ENCODE peak calls at places on chromosomes 12 and 14, in eight cellular contexts. P, T, X, H, S, W, R and A are unnamed samples.
A peak's percentile ranks its signal among the peaks of the same experiment; 100 is the strongest.

GRCh38 chr12:121284551-121285390 is 11.7 kb downstream of the CAMKK2 start:
- DNase-seq in P (peak; percentile 31), T (no peak), X (no peak), H (no peak), S (no peak), W (no peak), R (no peak), A (peak; percentile 39)

GRCh38 chr12:22340143-22340542 is 5.6 kb upstream of the ST8SIA1 start:
- DNase-seq in P (no peak), T (peak; percentile 62), X (no peak), H (no peak), S (no peak), W (no peak), R (no peak), A (no peak)

GRCh38 chr12:121926874-121927706 is 8.7 kb downstream of the CFAP251 start:
- DNase-seq in P (no peak), T (no peak), X (no peak), H (no peak), S (peak; percentile 52), W (no peak), R (no peak), A (no peak)

GRCh38 chr14:60116181-60116580 is 24.5 kb downstream of the PCNX4 start:
- DNase-seq in P (no peak), T (no peak), X (no peak), H (no peak), S (no peak), W (no peak), R (no peak), A (peak; percentile 12)

GRCh38 chr12:57735952-57736742 is 2.4 kb downstream of the AGAP2 start:
- DNase-seq in P (peak; percentile 34), T (no peak), X (peak; percentile 29), H (no peak), S (no peak), W (peak; percentile 61), R (peak; percentile 69), A (no peak)

GRCh38 chr14:73462078-73462715 is 3.9 kb upstream of the NUMB start:
- DNase-seq in P (peak; percentile 43), T (peak; percentile 69), X (peak; percentile 67), H (no peak), S (no peak), W (peak; percentile 39), R (peak; percentile 70), A (peak; percentile 87)

GRCh38 chr14:99579903-99580570 is 24.0 kb downstream of the CCDC85C start:
- DNase-seq in P (no peak), T (peak; percentile 70), X (peak; percentile 45), H (no peak), S (no peak), W (no peak), R (no peak), A (peak; percentile 76)

GRCh38 chr14:79629891-79630560 is 581.3 kb downstream of the DIO2 start:
- DNase-seq in P (no peak), T (no peak), X (peak; percentile 7), H (no peak), S (no peak), W (no peak), R (no peak), A (no peak)

GRCh38 chr12:12510141-12510540 is 52.5 kb downstream of the DUSP16 start:
- DNase-seq in P (peak; percentile 83), T (no peak), X (peak; percentile 31), H (no peak), S (no peak), W (no peak), R (no peak), A (peak; percentile 39)

GRCh38 chr14:20278414-20278813 is 27.3 kb downstream of the TTC5 start:
- DNase-seq in P (peak; percentile 31), T (peak; percentile 50), X (peak; percentile 60), H (no peak), S (no peak), W (peak; percentile 26), R (peak; percentile 57), A (peak; percentile 4)

GRCh38 chr14:86708846-86709339 is 1178.9 kb downstream of the FLRT2 start:
- DNase-seq in P (no peak), T (no peak), X (no peak), H (no peak), S (no peak), W (no peak), R (no peak), A (no peak)

GRCh38 chr14:105839425-105840265 is 313.3 kb downstream of the TMEM121 start:
- DNase-seq in P (no peak), T (no peak), X (no peak), H (no peak), S (no peak), W (no peak), R (no peak), A (no peak)

GRCh38 chr12:42213023-42213422 is 25.0 kb downstream of the YAF2 start:
- DNase-seq in P (peak; percentile 19), T (no peak), X (peak; percentile 20), H (no peak), S (no peak), W (no peak), R (no peak), A (peak; percentile 4)

GRCh38 chr14:63891148-63891964 is 38.6 kb downstream of the SYNE2 start:
- DNase-seq in P (no peak), T (no peak), X (peak; percentile 41), H (no peak), S (no peak), W (peak; percentile 16), R (no peak), A (peak; percentile 14)

GRCh38 chr14:102544034-102544744 is 34.6 kb upstream of the ANKRD9 start:
- DNase-seq in P (no peak), T (no peak), X (no peak), H (no peak), S (no peak), W (no peak), R (no peak), A (no peak)

GRCh38 chr12:77925536-77926108 is 94.9 kb downstream of the NAV3 start:
- DNase-seq in P (peak; percentile 96), T (peak; percentile 55), X (peak; percentile 97), H (peak; percentile 94), S (peak; percentile 92), W (peak; percentile 41), R (peak; percentile 56), A (peak; percentile 95)

GRCh38 chr12:2958432-2959193 is 584 bp upstream of the TEAD4 start:
- DNase-seq in P (peak; percentile 72), T (peak; percentile 72), X (peak; percentile 65), H (no peak), S (peak; percentile 18), W (peak; percentile 72), R (peak; percentile 84), A (peak; percentile 60)

GRCh38 chr14:66117600-66117999 is 368.6 kb upstream of the CCDC196 start:
- DNase-seq in P (peak; percentile 67), T (no peak), X (peak; percentile 77), H (peak; percentile 5), S (no peak), W (no peak), R (no peak), A (peak; percentile 77)

GRCh38 chr14:102262894-102263462 is 42.0 kb downstream of the MOK start:
- DNase-seq in P (peak; percentile 55), T (no peak), X (peak; percentile 57), H (no peak), S (no peak), W (no peak), R (no peak), A (peak; percentile 43)

GRCh38 chr14:31159682-31160296 is 47.8 kb downstream of the HECTD1 start:
- DNase-seq in P (peak; percentile 65), T (no peak), X (no peak), H (no peak), S (no peak), W (no peak), R (no peak), A (peak; percentile 52)

GRCh38 chr12:7503686-7504085 is at the start of gene CD163:
- DNase-seq in P (peak; percentile 12), T (no peak), X (no peak), H (no peak), S (no peak), W (no peak), R (no peak), A (no peak)
- H3K4me3 ChIP-seq in P (no peak within 1 kb of the TSS), T (peak within 1 kb of the TSS; percentile 29), X (no peak within 1 kb of the TSS), H (no peak within 1 kb of the TSS), S (no peak within 1 kb of the TSS), W (peak within 1 kb of the TSS; percentile 6), R (no peak within 1 kb of the TSS), A (no peak within 1 kb of the TSS)

DNA sequence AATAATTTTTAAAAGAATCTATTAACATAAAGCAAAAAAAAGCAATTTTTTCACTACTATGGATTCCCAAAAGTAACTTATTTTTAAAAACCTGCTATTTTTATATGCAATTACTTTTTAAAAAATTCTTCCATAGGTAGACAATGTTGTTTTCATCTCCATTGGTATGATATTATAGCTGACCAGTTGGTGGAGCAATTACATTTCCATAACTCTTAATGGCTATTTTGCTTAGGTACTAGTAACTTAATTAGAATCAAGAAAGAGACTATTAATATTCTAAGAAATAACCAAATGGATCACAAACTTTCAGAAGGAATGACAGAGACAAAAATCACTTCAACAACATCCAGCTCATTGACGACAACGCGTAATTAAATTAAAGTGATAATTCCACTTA is 64.7 kb upstream of the PTCSC3 start:
- DNase-seq in P (peak; percentile 7), T (no peak), X (peak; percentile 6), H (no peak), S (no peak), W (no peak), R (no peak), A (no peak)
- TF ChIP-seq CTCF in P (peak; percentile 12), T (no peak), X (peak; percentile 6), H (no peak), S (no peak), W (no peak), R (no peak), A (no peak)

DNA sequence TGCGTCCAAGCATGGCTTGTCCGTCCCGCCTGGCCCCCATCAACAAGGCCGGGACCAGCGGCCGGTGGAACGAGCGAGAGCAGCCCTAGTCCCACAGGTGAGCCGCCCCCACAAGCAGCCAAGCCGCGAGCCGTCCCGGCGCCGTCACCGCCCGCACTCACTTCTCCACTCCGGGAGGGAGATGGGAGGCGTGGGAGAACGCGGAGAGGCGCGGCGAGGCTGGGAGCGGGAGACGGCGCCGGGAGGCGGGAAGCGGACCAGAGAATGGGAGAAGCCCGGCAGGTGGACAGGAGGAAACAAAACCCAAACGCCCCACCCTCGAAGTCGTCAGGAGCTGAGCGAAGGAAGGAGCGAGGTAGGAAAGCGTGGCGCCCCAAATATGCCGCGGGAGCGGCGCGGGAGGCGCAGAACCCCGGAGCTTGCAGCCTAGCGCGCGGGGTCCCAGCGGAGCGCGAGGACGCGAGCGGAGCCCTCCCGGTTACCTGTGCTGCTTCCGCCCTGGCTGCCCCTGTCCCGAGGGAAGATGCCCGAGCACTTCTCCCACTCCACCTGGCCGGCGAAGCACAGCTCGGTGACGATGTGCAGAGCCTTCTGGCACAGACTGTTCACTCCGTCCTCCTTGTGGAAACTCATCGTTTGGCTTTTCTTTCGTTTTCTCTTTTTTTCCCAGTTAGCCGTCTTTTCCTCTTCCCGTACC is 581 bp downstream of the SYT10 start:
- DNase-seq in P (peak; percentile 10), T (no peak), X (no peak), H (no peak), S (no peak), W (no peak), R (peak; percentile 62), A (peak; percentile 28)
- H3K4me3 ChIP-seq in P (peak overlapping the region; percentile 35), T (peak overlapping the region; percentile 60), X (peak overlapping the region; percentile 61), H (peak overlapping the region; percentile 58), S (no peak overlapping the region), W (peak overlapping the region; percentile 35), R (peak overlapping the region; percentile 51), A (peak overlapping the region; percentile 79)

DNA sequence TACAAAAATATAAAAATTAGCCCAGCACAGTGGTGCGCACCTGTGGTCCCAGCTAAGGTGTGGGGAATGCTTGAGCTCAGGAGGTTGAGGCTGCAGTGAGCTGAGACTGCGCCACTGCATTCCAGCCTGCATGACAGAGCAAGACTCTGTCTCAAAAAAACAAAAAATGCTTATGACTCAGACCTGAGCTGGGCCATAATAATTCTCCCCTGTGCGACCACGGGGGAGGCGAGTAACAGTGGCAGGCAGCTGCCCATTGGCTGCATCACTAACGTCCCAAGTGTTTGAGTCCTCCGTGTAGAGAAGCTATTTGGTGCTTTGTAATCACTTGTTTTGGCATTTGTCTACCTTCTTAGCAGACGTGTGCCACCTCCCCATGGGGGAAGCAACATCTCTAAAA is 24.9 kb downstream of the PSMC1 start:
- DNase-seq in P (peak; percentile 78), T (no peak), X (peak; percentile 72), H (no peak), S (no peak), W (no peak), R (no peak), A (peak; percentile 63)
- TF ChIP-seq CTCF in P (no peak), T (no peak), X (no peak), H (no peak), S (no peak), W (no peak), R (no peak), A (no peak)